ENCODE peak calls at places on chromosomes 12 and 14, in five cellular contexts. D is body of pancreas, C is uterus, Q is stomach, G is A549. B is an unnamed sample.

GRCh38 chr14:24147761-24148428 is 597 bp downstream of the RNF31 start:
- DNase-seq in D (no peak), C (no peak), Q (no peak), G (no peak), B (no peak)

GRCh38 chr14:87131879-87132278 is 861.1 kb downstream of the GALC start:
- DNase-seq in D (no peak), C (peak), Q (no peak), G (no peak), B (no peak)

GRCh38 chr14:35389315-35389667 is 15.3 kb downstream of the NFKBIA start:
- DNase-seq in D (no peak), C (no peak), Q (no peak), G (no peak), B (no peak)

GRCh38 chr12:123364532-123365140 is at the start of gene SBNO1:
- DNase-seq in D (peak), C (peak), Q (peak), G (peak), B (peak)

GRCh38 chr12:42587564-42588307 is 1.8 kb downstream of the PRICKLE1 start:
- DNase-seq in D (no peak), C (no peak), Q (no peak), G (no peak), B (no peak)

GRCh38 chr14:104577457-104578301 is 1.9 kb upstream of the C14orf180 start:
- DNase-seq in D (no peak), C (peak), Q (peak), G (no peak), B (no peak)

GRCh38 chr12:54135621-54136027 is 53.2 kb downstream of the SMUG1 start:
- DNase-seq in D (no peak), C (no peak), Q (peak), G (no peak), B (no peak)

GRCh38 chr14:73802431-73803188 is 49.0 kb upstream of the PTGR2 start:
- DNase-seq in D (no peak), C (no peak), Q (no peak), G (no peak), B (no peak)

GRCh38 chr14:87115234-87115633 is 877.7 kb downstream of the GALC start:
- DNase-seq in D (no peak), C (no peak), Q (no peak), G (no peak), B (no peak)

GRCh38 chr12:1013618-1014489 is 22.8 kb downstream of the ERC1 start:
- DNase-seq in D (no peak), C (no peak), Q (no peak), G (no peak), B (no peak)

GRCh38 chr14:89473979-89474378 is 56.9 kb upstream of the FOXN3 start:
- DNase-seq in D (no peak), C (no peak), Q (no peak), G (no peak), B (no peak)

GRCh38 chr12:68040450-68041075 is 51.3 kb downstream of the IFNG-AS1 start:
- DNase-seq in D (peak), C (peak), Q (peak), G (peak), B (peak)

GRCh38 chr12:58877243-58877743 is 43.0 kb downstream of the LRIG3 start:
- DNase-seq in D (peak), C (no peak), Q (peak), G (peak), B (peak)

GRCh38 chr14:76947078-76947837 is 81.2 kb downstream of the IRF2BPL start:
- DNase-seq in D (peak), C (peak), Q (peak), G (peak), B (peak)

GRCh38 chr12:49338830-49339463 is 2.0 kb upstream of the C1QL4 start:
- DNase-seq in D (no peak), C (no peak), Q (peak), G (no peak), B (no peak)

GRCh38 chr12:29782285-29782820 is 1.4 kb downstream of the TMTC1 start:
- DNase-seq in D (peak), C (peak), Q (no peak), G (no peak), B (no peak)

GRCh38 chr12:94710933-94711332 is 60.6 kb upstream of the TMCC3 start:
- DNase-seq in D (no peak), C (no peak), Q (no peak), G (peak), B (no peak)

GRCh38 chr12:3195859-3196483 is 118.8 kb downstream of the TSPAN9 start:
- DNase-seq in D (no peak), C (no peak), Q (no peak), G (no peak), B (no peak)

GRCh38 chr12:93128332-93128707 is 199.2 kb upstream of the EEA1 start:
- DNase-seq in D (no peak), C (no peak), Q (no peak), G (no peak), B (no peak)

GRCh38 chr12:6234214-6234613 is 34.0 kb downstream of the CD9 start:
- DNase-seq in D (no peak), C (no peak), Q (no peak), G (no peak), B (no peak)

DNA sequence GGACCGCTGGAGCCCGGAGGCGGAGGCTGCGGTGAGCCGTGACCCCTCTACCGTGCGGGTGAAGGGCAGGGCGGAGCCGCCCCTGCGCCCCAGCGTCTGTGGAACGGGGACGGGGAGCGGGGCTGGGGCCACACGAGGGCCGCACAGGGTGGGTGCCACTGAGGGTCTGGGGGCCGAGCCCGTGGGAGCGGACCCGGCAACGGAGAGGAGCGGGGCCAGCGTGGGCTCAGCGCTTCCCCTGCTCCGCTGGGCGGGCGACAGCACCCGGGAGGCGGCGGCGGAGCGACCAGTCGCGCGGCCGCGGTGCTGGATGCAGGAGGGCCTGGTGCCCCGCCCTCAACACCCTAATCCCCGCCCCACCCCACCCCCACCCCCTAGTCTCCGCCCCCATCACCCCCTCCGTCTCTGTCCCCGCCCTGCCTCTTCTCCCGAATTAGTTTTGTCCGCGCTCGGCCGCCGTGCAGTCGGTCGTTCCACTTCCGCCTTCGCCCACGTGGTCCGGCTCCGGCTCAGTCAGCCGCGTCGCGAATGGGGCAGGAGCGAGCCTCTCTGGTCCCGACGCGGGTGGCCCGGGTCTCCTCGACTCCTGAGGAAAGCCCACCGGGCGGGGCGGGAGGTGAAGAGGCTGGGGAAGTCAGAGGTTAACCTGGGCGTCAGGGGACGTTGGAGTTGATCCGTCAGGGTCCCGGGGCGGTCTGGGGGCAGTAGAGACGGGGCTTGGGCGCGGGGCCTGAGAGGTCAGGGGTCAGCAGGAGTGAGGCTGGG is at the start of gene PUS1:
- DNase-seq in D (peak), C (peak), Q (peak), G (peak), B (peak)
- TF ChIP-seq POLR2A in D (peak), C (peak), Q (no peak), G (peak), B (peak)

GRCh38 chr12:90203556-90203955 is 494.9 kb upstream of the ATP2B1 start:
- DNase-seq in D (no peak), C (no peak), Q (no peak), G (no peak), B (no peak)

DNA sequence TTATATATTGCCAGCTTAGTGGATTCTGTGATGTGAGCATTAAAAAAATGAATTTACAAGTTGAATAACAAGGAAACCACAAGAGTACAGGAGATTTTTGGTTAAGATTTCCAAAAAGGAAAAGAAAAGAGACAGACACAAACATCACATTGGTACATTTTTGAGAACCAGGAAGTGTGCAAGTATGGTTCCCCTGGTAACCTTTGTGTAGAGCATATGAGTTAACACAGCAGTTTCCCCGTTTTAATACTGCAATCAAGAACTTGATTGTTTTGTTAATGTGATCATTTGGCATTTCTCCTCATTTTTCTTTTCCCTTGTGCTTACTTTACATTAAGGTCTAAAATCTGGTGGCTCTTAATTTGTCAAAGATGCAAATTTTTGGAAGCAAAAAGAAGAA is 490.4 kb upstream of the ATP2B1 start:
- DNase-seq in D (no peak), C (no peak), Q (no peak), G (no peak), B (no peak)
- TF ChIP-seq CTCF in D (no peak), C (no peak), Q (no peak), G (no peak), B (no peak)

DNA sequence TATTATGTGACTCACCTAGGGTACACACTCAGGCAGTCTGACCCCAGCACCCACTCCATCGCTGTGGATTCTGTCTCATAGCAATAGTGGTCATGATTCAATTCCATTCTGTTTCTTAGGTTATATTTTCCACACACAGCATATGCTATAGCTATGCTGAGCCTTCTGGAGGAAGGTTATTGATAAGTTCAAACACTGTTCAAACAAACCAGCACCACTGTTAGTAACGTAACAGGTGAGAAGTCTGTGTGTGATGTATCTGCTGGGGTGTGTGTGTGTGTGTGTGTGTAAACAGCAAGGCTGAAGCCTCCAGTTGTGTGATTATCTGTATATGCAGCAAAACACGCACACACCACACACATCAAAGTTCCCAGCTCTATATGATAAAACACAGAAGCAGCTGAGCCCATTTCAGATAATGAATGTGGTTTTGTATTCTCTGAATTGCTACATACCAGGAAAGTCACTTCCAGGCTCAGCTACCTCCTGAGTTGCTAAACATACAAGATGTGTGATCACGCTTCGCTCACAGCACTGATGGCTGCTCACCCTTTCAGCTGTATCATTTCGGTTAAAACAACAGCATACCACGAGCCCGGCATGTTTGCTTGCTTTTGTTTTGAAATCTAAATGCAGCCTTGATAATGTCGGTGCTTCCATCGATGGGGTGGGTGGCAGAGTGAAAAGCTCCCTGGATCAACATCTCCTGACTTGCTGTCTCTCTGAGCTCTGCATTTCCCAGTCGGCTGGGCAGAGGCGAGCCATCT is 6.8 kb upstream of the SYNE3 start:
- DNase-seq in D (no peak), C (no peak), Q (no peak), G (no peak), B (no peak)
- H3K4me3 ChIP-seq in D (no peak), C (no peak), Q (no peak), G (no peak), B (no peak)

DNA sequence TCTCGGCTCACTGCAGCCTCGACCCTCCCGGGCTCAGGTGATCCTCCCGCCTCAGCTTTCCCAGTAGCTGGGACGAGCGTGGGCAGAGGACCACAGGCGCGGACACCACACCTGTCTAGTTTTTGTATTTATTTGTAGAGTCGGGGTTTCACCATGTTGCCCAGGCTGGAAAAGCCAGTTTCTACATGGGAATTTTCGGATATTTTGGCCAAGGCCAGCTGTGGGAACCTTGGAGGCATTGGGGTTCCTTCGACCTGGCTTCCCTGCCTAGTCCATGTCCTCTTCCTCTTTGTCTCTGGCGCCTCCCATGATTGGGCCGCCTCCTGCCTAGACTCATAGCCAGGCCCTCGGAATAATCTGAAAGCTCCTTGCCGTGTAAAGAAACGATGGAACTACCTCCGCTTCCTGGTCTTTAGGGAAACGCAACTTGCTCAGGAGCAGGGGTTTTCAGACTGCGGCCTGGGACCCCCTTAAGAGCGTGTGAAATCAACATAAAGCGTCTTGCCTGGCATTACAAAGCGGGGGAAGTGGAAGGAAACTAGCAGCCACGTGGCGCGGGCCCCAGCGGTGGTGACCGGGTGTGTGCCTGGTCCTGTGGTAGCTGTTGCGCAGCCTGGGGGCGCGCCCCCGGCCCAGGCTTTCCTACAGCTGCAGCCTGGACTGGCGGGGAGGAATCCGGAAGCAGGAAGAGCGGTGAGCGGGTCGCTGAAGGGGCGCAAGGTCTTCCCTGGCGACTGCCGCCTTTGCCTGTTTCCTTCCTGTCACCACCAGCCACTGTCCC is 1.4 kb upstream of the HSP90AA1 start:
- DNase-seq in D (peak), C (peak), Q (peak), G (no peak), B (peak)
- TF ChIP-seq POLR2A in D (no peak), C (no peak), Q (no peak), G (peak), B (no peak)